ENCODE peak calls at places on chromosomes 11 and 22, in four cellular contexts. One of them, this sample, is unnamed.

GRCh38 chr11:58530236-58530635 is 22.3 kb upstream of the OR5B21 start:
- DNase-seq in mucosa of descending colon: no peak
- DNase-seq in GM23248: no peak
- DNase-seq in ovary: no peak
- DNase-seq in this sample: no peak

GRCh38 chr11:14974723-14975587 is 2.8 kb upstream of the CALCA start:
- DNase-seq in mucosa of descending colon: peak; percentile 72
- DNase-seq in ovary: no peak
- DNase-seq in GM23248: peak; percentile 64
- DNase-seq in this sample: peak; percentile 68

GRCh38 chr11:111387318-111387863 is 8.3 kb upstream of the POU2AF1 start:
- DNase-seq in ovary: no peak
- DNase-seq in mucosa of descending colon: peak; percentile 93
- DNase-seq in GM23248: no peak
- DNase-seq in this sample: peak; percentile 88

GRCh38 chr11:9903579-9903978 is 239.7 kb downstream of the SWAP70 start:
- DNase-seq in ovary: no peak
- DNase-seq in mucosa of descending colon: no peak
- DNase-seq in GM23248: no peak
- DNase-seq in this sample: no peak

GRCh38 chr11:43830928-43831440 is 49.6 kb upstream of the ALKBH3 start:
- DNase-seq in GM23248: peak; percentile 100
- DNase-seq in mucosa of descending colon: no peak
- DNase-seq in ovary: no peak
- DNase-seq in this sample: no peak

GRCh38 chr22:29626497-29627195 is 23.2 kb downstream of the NF2 start:
- DNase-seq in mucosa of descending colon: no peak
- DNase-seq in GM23248: peak; percentile 98
- DNase-seq in ovary: no peak
- DNase-seq in this sample: no peak

GRCh38 chr11:20397281-20397680 is 9.8 kb downstream of the PRMT3 start:
- DNase-seq in ovary: no peak
- DNase-seq in mucosa of descending colon: peak; percentile 31
- DNase-seq in GM23248: peak; percentile 75
- DNase-seq in this sample: no peak

GRCh38 chr22:30408388-30409101 is 11.7 kb downstream of the SEC14L2 start:
- DNase-seq in mucosa of descending colon: no peak
- DNase-seq in ovary: no peak
- DNase-seq in GM23248: peak; percentile 90
- DNase-seq in this sample: no peak

GRCh38 chr11:22197139-22197893 is 4.4 kb downstream of the ANO5 start:
- DNase-seq in GM23248: no peak
- DNase-seq in ovary: no peak
- DNase-seq in mucosa of descending colon: no peak
- DNase-seq in this sample: no peak

GRCh38 chr11:112694244-112694643 is 267.0 kb upstream of the NCAM1 start:
- DNase-seq in mucosa of descending colon: no peak
- DNase-seq in GM23248: no peak
- DNase-seq in ovary: no peak
- DNase-seq in this sample: no peak

GRCh38 chr11:132838621-132839020 is 693.7 kb downstream of the OPCML start:
- DNase-seq in mucosa of descending colon: no peak
- DNase-seq in GM23248: peak; percentile 64
- DNase-seq in ovary: no peak
- DNase-seq in this sample: no peak

GRCh38 chr11:124798991-124799383 is 1.2 kb downstream of the MSANTD2 start:
- DNase-seq in mucosa of descending colon: peak; percentile 8
- DNase-seq in ovary: no peak
- DNase-seq in GM23248: peak; percentile 72
- DNase-seq in this sample: no peak

GRCh38 chr11:115463606-115464005 is 40.6 kb downstream of the CADM1 start:
- DNase-seq in mucosa of descending colon: no peak
- DNase-seq in GM23248: no peak
- DNase-seq in ovary: no peak
- DNase-seq in this sample: no peak

GRCh38 chr11:17864478-17864941 is 129.9 kb downstream of the KCNC1 start:
- DNase-seq in GM23248: no peak
- DNase-seq in ovary: no peak
- DNase-seq in mucosa of descending colon: peak; percentile 45
- DNase-seq in this sample: no peak

GRCh38 chr11:33624082-33624481 is 76.5 kb downstream of the C11orf91 start:
- DNase-seq in GM23248: no peak
- DNase-seq in mucosa of descending colon: no peak
- DNase-seq in ovary: no peak
- DNase-seq in this sample: no peak

GRCh38 chr11:114088216-114088615 is 28.7 kb downstream of the ZBTB16 start:
- DNase-seq in mucosa of descending colon: no peak
- DNase-seq in GM23248: no peak
- DNase-seq in ovary: no peak
- DNase-seq in this sample: no peak

GRCh38 chr11:45511566-45511965 is 153.9 kb downstream of the CHST1 start:
- DNase-seq in ovary: no peak
- DNase-seq in mucosa of descending colon: no peak
- DNase-seq in GM23248: no peak
- DNase-seq in this sample: no peak

GRCh38 chr11:121649798-121650197 is 197.0 kb upstream of the SORL1-AS1 start:
- DNase-seq in GM23248: no peak
- DNase-seq in ovary: no peak
- DNase-seq in mucosa of descending colon: no peak
- DNase-seq in this sample: no peak

GRCh38 chr22:45996241-45997076 is 19.5 kb upstream of the WNT7B start:
- DNase-seq in mucosa of descending colon: no peak
- DNase-seq in GM23248: peak; percentile 94
- DNase-seq in ovary: no peak
- DNase-seq in this sample: peak; percentile 84

GRCh38 chr11:130096823-130097222 is 27.1 kb downstream of the APLP2 start:
- DNase-seq in ovary: no peak
- DNase-seq in GM23248: no peak
- DNase-seq in mucosa of descending colon: no peak
- DNase-seq in this sample: no peak

GRCh38 chr11:76322593-76323341 is 58.2 kb downstream of the THAP12 start:
- DNase-seq in GM23248: no peak
- DNase-seq in mucosa of descending colon: no peak
- DNase-seq in ovary: no peak
- DNase-seq in this sample: peak; percentile 15

GRCh38 chr11:69854719-69855118 is 35.5 kb upstream of the FGF3 start:
- DNase-seq in ovary: no peak
- DNase-seq in GM23248: peak; percentile 70
- DNase-seq in mucosa of descending colon: no peak
- DNase-seq in this sample: no peak

GRCh38 chr11:66039765-66040164 is 9.2 kb downstream of the GAL3ST3 start:
- DNase-seq in mucosa of descending colon: no peak
- DNase-seq in GM23248: no peak
- DNase-seq in ovary: no peak
- DNase-seq in this sample: no peak

GRCh38 chr22:20396639-20397038 is 2.7 kb downstream of the ZNF74 start:
- DNase-seq in ovary: no peak
- DNase-seq in mucosa of descending colon: no peak
- DNase-seq in GM23248: peak; percentile 77
- DNase-seq in this sample: no peak

DNA sequence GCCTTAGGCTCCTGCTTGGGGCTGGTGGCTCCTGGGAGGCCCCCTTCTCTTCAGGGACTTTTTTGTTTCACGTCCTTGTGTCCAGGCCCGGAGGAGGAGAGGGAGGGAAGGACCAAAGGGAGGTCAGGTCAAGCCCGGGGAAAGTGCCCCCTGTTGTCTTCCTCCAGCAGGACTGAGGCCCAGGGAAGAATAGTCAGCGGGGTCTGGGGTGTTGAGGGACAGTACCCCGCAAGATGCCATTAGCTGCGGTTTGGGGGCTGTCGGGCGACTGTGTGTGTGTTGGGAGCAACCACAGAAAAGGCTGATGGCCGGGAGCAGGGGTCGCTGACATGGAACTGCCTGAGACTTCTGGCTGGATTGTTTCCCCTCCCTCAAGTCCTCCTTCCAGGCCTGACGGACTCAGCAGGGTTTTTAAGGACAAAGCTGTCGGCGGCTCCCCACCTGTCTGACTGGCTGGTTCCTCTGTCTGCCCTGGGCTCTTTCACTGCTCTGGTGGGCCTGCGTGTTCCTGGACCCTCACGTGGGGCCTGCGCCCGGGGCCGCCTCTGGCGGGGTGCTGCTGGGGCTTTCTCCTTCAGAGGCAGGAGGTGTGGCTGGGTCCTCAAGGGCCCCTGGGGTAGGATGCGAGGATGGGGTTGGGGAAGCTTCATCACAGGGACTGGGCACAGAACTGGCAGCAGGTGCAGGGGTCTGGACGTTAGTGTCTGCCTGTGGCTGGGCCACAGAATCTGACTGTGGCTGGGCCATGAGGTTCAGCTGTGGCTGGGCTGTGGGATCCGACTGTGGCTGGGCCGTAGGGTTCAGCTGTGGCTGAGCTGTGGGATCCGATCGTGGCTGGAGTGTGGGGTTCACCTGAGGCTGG is 1.5 kb downstream of the GPR152 start:
- DNase-seq in mucosa of descending colon: no peak
- DNase-seq in GM23248: no peak
- DNase-seq in ovary: no peak
- DNase-seq in this sample: no peak
- H3K4me1 ChIP-seq in mucosa of descending colon: no peaks in the 10 kb centered on the region
- H3K4me1 ChIP-seq in GM23248: no peaks in the 10 kb centered on the region
- H3K4me1 ChIP-seq in ovary: no peaks in the 10 kb centered on the region
- H3K4me1 ChIP-seq in this sample: no peaks in the 10 kb centered on the region

GRCh38 chr11:128476729-128477128 is 110.6 kb downstream of the ETS1 start:
- DNase-seq in GM23248: no peak
- DNase-seq in mucosa of descending colon: peak; percentile 54
- DNase-seq in ovary: no peak
- DNase-seq in this sample: no peak
- H3K4me1 ChIP-seq in GM23248: peaks cover 76% of the 10 kb centered on the region
- H3K4me1 ChIP-seq in mucosa of descending colon: peaks cover 44% of the 10 kb centered on the region
- H3K4me1 ChIP-seq in ovary: peaks cover 43% of the 10 kb centered on the region
- H3K4me1 ChIP-seq in this sample: peaks cover 91% of the 10 kb centered on the region

DNA sequence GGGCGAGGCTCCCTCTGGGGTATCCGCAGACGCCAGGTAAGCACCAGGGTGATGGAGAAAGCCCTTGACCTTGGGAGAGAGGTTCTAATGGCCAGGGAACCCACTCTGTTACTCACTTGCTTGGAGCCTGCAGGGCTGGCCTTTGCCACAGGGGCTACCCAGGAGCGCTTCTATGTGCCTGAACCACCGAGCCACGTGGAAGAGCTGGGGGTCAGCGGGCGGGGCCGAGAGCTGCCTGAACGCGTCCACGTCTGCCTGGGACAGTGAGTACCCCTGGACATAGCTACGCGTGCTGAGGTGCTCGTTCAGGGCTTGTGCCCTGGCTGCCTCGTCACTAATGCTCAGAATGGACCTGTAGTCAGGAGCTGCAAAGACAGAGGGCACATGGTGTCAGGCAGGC is 9.6 kb downstream of the CARS1 start:
- DNase-seq in GM23248: no peak
- DNase-seq in ovary: no peak
- DNase-seq in mucosa of descending colon: no peak
- DNase-seq in this sample: no peak
- H3K4me1 ChIP-seq in GM23248: peaks cover 24% of the 10 kb centered on the region
- H3K4me1 ChIP-seq in ovary: peaks cover 4% of the 10 kb centered on the region
- H3K4me1 ChIP-seq in mucosa of descending colon: no peaks in the 10 kb centered on the region
- H3K4me1 ChIP-seq in this sample: peaks cover 32% of the 10 kb centered on the region

GRCh38 chr11:34655335-34656008 is 34.6 kb downstream of the EHF start:
- DNase-seq in GM23248: peak; percentile 89
- DNase-seq in ovary: no peak
- DNase-seq in mucosa of descending colon: no peak
- DNase-seq in this sample: no peak
- H3K4me1 ChIP-seq in GM23248: peaks cover 24% of the 10 kb centered on the region
- H3K4me1 ChIP-seq in ovary: no peaks in the 10 kb centered on the region
- H3K4me1 ChIP-seq in mucosa of descending colon: no peaks in the 10 kb centered on the region
- H3K4me1 ChIP-seq in this sample: peaks cover 24% of the 10 kb centered on the region

GRCh38 chr22:27989758-27990450 is 70.8 kb upstream of the PITPNB start:
- DNase-seq in ovary: peak; percentile 10
- DNase-seq in GM23248: no peak
- DNase-seq in mucosa of descending colon: no peak
- DNase-seq in this sample: no peak
- H3K4me1 ChIP-seq in ovary: no peaks in the 10 kb centered on the region
- H3K4me1 ChIP-seq in GM23248: peaks cover 6% of the 10 kb centered on the region
- H3K4me1 ChIP-seq in mucosa of descending colon: no peaks in the 10 kb centered on the region
- H3K4me1 ChIP-seq in this sample: no peaks in the 10 kb centered on the region

DNA sequence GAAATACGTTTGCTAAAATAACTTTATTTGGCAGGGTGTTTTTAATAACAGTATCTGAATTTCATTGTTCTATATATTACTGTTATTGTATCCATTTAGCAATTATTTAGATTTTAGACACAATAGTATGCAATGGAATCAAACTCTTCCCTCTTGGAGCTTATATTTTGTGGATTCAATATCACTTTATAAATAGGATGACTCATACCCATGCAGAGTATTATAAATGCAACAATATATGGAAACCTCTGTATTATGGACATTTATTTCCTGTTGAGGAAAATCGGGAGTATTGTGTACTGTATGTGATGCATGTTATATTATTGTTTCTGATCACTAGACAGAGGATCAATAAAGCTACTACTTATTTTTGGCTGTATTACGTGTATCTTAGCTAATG is 721 bp downstream of the METTL15 start:
- DNase-seq in GM23248: peak; percentile 63
- DNase-seq in ovary: no peak
- DNase-seq in mucosa of descending colon: no peak
- DNase-seq in this sample: no peak
- H3K4me1 ChIP-seq in GM23248: peaks cover 55% of the 10 kb centered on the region
- H3K4me1 ChIP-seq in ovary: no peaks in the 10 kb centered on the region
- H3K4me1 ChIP-seq in mucosa of descending colon: peaks cover 29% of the 10 kb centered on the region
- H3K4me1 ChIP-seq in this sample: peaks cover 21% of the 10 kb centered on the region